ENCODE peak calls at places on chromosomes 3 and 15, in four cellular contexts. One of them, this sample, is unnamed.

GRCh38 chr3:59978979-59979378 is 929.2 kb upstream of the CFAP20DC start:
- DNase-seq in K562: no peak
- DNase-seq in HL-60: no peak
- DNase-seq in GM12878: peak; percentile 47
- DNase-seq in this sample: no peak

GRCh38 chr3:29764059-29764458 is 483.2 kb downstream of the RBMS3 start:
- DNase-seq in K562: no peak
- DNase-seq in HL-60: no peak
- DNase-seq in GM12878: no peak
- DNase-seq in this sample: no peak

GRCh38 chr15:89112341-89112971 is 24.2 kb downstream of the ABHD2 start:
- DNase-seq in K562: no peak
- DNase-seq in HL-60: no peak
- DNase-seq in GM12878: peak; percentile 38
- DNase-seq in this sample: no peak

GRCh38 chr15:63860161-63860954 is 26.6 kb upstream of the HERC1 start:
- DNase-seq in K562: peak; percentile 50
- DNase-seq in HL-60: no peak
- DNase-seq in GM12878: no peak
- DNase-seq in this sample: no peak

GRCh38 chr15:76987896-76988860 is 6.7 kb upstream of the PSTPIP1 start:
- DNase-seq in K562: peak; percentile 52
- DNase-seq in HL-60: peak; percentile 91
- DNase-seq in GM12878: peak; percentile 90
- DNase-seq in this sample: peak; percentile 68

GRCh38 chr15:34582461-34583357 is 742 bp downstream of the GOLGA8B start:
- DNase-seq in K562: peak; percentile 65
- DNase-seq in HL-60: peak; percentile 38
- DNase-seq in GM12878: no peak
- DNase-seq in this sample: peak; percentile 52

GRCh38 chr3:63791974-63792373 is 27.1 kb upstream of the C3orf49 start:
- DNase-seq in K562: no peak
- DNase-seq in HL-60: peak; percentile 32
- DNase-seq in GM12878: no peak
- DNase-seq in this sample: no peak

GRCh38 chr3:133832802-133833144 is 27.2 kb downstream of the SRPRB start:
- DNase-seq in K562: no peak
- DNase-seq in HL-60: no peak
- DNase-seq in GM12878: no peak
- DNase-seq in this sample: no peak

GRCh38 chr3:177346878-177347277 is 149.6 kb upstream of the TBL1XR1 start:
- DNase-seq in K562: no peak
- DNase-seq in HL-60: no peak
- DNase-seq in GM12878: no peak
- DNase-seq in this sample: no peak

GRCh38 chr3:61199843-61200242 is 51.4 kb downstream of the FHIT start:
- DNase-seq in K562: no peak
- DNase-seq in HL-60: no peak
- DNase-seq in GM12878: no peak
- DNase-seq in this sample: no peak

GRCh38 chr3:152382312-152383135 is 113.8 kb downstream of the MBNL1 start:
- DNase-seq in K562: no peak
- DNase-seq in HL-60: no peak
- DNase-seq in GM12878: no peak
- DNase-seq in this sample: no peak

GRCh38 chr3:126537730-126538281 is 13.9 kb downstream of the CHST13 start:
- DNase-seq in K562: no peak
- DNase-seq in HL-60: no peak
- DNase-seq in GM12878: no peak
- DNase-seq in this sample: no peak

GRCh38 chr3:162586591-162586990 is 1090.0 kb downstream of the OTOL1 start:
- DNase-seq in K562: no peak
- DNase-seq in HL-60: no peak
- DNase-seq in GM12878: no peak
- DNase-seq in this sample: no peak

GRCh38 chr3:55592572-55592971 is 105.5 kb upstream of the WNT5A start:
- DNase-seq in K562: no peak
- DNase-seq in HL-60: no peak
- DNase-seq in GM12878: no peak
- DNase-seq in this sample: no peak

GRCh38 chr3:177705976-177706866 is 508.9 kb upstream of the TBL1XR1 start:
- DNase-seq in K562: no peak
- DNase-seq in HL-60: no peak
- DNase-seq in GM12878: no peak
- DNase-seq in this sample: no peak

GRCh38 chr3:160280836-160281235 is 55.6 kb downstream of the C3orf80 start:
- DNase-seq in K562: no peak
- DNase-seq in HL-60: no peak
- DNase-seq in GM12878: no peak
- DNase-seq in this sample: no peak

GRCh38 chr15:101000271-101000681 is 81.1 kb downstream of the LRRK1 start:
- DNase-seq in K562: no peak
- DNase-seq in HL-60: no peak
- DNase-seq in GM12878: no peak
- DNase-seq in this sample: no peak

GRCh38 chr3:37990527-37990926 is at the start of gene VILL:
- DNase-seq in K562: no peak
- DNase-seq in HL-60: no peak
- DNase-seq in GM12878: no peak
- DNase-seq in this sample: no peak

GRCh38 chr3:24496529-24497482 is 2.2 kb upstream of the THRB start:
- DNase-seq in K562: peak; percentile 84
- DNase-seq in HL-60: no peak
- DNase-seq in GM12878: no peak
- DNase-seq in this sample: no peak

GRCh38 chr3:46504780-46505179 is 7.0 kb downstream of the RTP3 start:
- DNase-seq in K562: no peak
- DNase-seq in HL-60: no peak
- DNase-seq in GM12878: peak; percentile 28
- DNase-seq in this sample: no peak

GRCh38 chr15:57122080-57122845 is 203.8 kb downstream of the TCF12 start:
- DNase-seq in K562: no peak
- DNase-seq in HL-60: no peak
- DNase-seq in GM12878: no peak
- DNase-seq in this sample: no peak

GRCh38 chr3:129195731-129196256 is 12.1 kb upstream of the CNBP start:
- DNase-seq in K562: peak; percentile 52
- DNase-seq in HL-60: no peak
- DNase-seq in GM12878: no peak
- DNase-seq in this sample: no peak

GRCh38 chr3:119357190-119357589 is 63.0 kb downstream of the ARHGAP31 start:
- DNase-seq in K562: no peak
- DNase-seq in HL-60: no peak
- DNase-seq in GM12878: no peak
- DNase-seq in this sample: no peak

GRCh38 chr3:17810759-17811158 is 68.3 kb upstream of the TBC1D5 start:
- DNase-seq in K562: peak; percentile 24
- DNase-seq in HL-60: no peak
- DNase-seq in GM12878: no peak
- DNase-seq in this sample: no peak

GRCh38 chr15:76059320-76060097 is at the start of gene TMEM266:
- DNase-seq in K562: peak; percentile 73
- DNase-seq in HL-60: peak; percentile 22
- DNase-seq in GM12878: no peak
- DNase-seq in this sample: peak; percentile 67

GRCh38 chr3:181726351-181727121 is 14.8 kb downstream of the SOX2 start:
- DNase-seq in K562: no peak
- DNase-seq in HL-60: no peak
- DNase-seq in GM12878: no peak
- DNase-seq in this sample: no peak

GRCh38 chr3:53155763-53156162 is 5.2 kb upstream of the PRKCD start:
- DNase-seq in K562: no peak
- DNase-seq in HL-60: no peak
- DNase-seq in GM12878: no peak
- DNase-seq in this sample: no peak

GRCh38 chr3:143502101-143502500 is 346.2 kb downstream of the SLC9A9 start:
- DNase-seq in K562: no peak
- DNase-seq in HL-60: no peak
- DNase-seq in GM12878: no peak
- DNase-seq in this sample: no peak

GRCh38 chr3:114336857-114337256 is 43.0 kb downstream of the TIGIT start:
- DNase-seq in K562: no peak
- DNase-seq in HL-60: no peak
- DNase-seq in GM12878: no peak
- DNase-seq in this sample: no peak

GRCh38 chr15:101043011-101043410 is 123.9 kb downstream of the LRRK1 start:
- DNase-seq in K562: no peak
- DNase-seq in HL-60: no peak
- DNase-seq in GM12878: no peak
- DNase-seq in this sample: no peak

GRCh38 chr3:167406876-167407492 is 26.9 kb upstream of the ZBBX start:
- DNase-seq in K562: peak; percentile 3
- DNase-seq in HL-60: peak; percentile 16
- DNase-seq in GM12878: no peak
- DNase-seq in this sample: no peak

GRCh38 chr15:98616397-98616796 is 31.9 kb upstream of the IGF1R start:
- DNase-seq in K562: no peak
- DNase-seq in HL-60: no peak
- DNase-seq in GM12878: no peak
- DNase-seq in this sample: no peak

GRCh38 chr3:123335007-123335670 is 113.8 kb downstream of the ADCY5 start:
- DNase-seq in K562: no peak
- DNase-seq in HL-60: no peak
- DNase-seq in GM12878: peak; percentile 7
- DNase-seq in this sample: no peak

GRCh38 chr3:124791142-124791541 is 60.9 kb downstream of the UMPS start:
- DNase-seq in K562: no peak
- DNase-seq in HL-60: no peak
- DNase-seq in GM12878: no peak
- DNase-seq in this sample: no peak

GRCh38 chr15:66748320-66748779 is 46.3 kb downstream of the SMAD6 start:
- DNase-seq in K562: no peak
- DNase-seq in HL-60: no peak
- DNase-seq in GM12878: no peak
- DNase-seq in this sample: no peak

DNA sequence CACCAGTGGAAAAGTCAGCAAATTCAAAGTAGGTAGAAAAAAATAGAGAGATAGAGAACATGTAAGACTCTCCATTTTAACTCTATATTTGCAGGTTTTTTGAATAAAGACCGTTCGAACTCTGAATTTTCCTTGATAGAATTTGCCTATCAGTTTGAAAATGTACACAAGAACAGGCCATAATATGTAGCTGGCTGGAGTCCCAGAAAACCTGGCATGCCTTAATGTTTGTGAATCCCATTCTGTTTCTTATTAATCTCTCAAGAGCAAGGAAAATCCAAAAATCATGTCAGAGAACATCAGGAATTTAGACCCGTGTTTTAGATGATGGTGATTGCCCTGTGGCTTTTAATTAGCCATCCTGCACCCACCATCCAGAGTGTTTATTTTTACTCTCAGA is 7.2 kb upstream of the CFAP161 start:
- DNase-seq in K562: no peak
- DNase-seq in HL-60: no peak
- DNase-seq in GM12878: no peak
- DNase-seq in this sample: no peak
- TF ChIP-seq SPI1 in K562: no peak
- TF ChIP-seq SPI1 in HL-60: no peak
- TF ChIP-seq SPI1 in GM12878: no peak
- TF ChIP-seq SPI1 in this sample: no peak

GRCh38 chr3:73364517-73364916 is 260.2 kb downstream of the PDZRN3 start:
- DNase-seq in K562: no peak
- DNase-seq in HL-60: no peak
- DNase-seq in GM12878: no peak
- DNase-seq in this sample: no peak

GRCh38 chr3:73363093-73363492 is 261.6 kb downstream of the PDZRN3 start:
- DNase-seq in K562: no peak
- DNase-seq in HL-60: no peak
- DNase-seq in GM12878: no peak
- DNase-seq in this sample: no peak

GRCh38 chr3:73361591-73361990 is 263.1 kb downstream of the PDZRN3 start:
- DNase-seq in K562: no peak
- DNase-seq in HL-60: no peak
- DNase-seq in GM12878: no peak
- DNase-seq in this sample: no peak

DNA sequence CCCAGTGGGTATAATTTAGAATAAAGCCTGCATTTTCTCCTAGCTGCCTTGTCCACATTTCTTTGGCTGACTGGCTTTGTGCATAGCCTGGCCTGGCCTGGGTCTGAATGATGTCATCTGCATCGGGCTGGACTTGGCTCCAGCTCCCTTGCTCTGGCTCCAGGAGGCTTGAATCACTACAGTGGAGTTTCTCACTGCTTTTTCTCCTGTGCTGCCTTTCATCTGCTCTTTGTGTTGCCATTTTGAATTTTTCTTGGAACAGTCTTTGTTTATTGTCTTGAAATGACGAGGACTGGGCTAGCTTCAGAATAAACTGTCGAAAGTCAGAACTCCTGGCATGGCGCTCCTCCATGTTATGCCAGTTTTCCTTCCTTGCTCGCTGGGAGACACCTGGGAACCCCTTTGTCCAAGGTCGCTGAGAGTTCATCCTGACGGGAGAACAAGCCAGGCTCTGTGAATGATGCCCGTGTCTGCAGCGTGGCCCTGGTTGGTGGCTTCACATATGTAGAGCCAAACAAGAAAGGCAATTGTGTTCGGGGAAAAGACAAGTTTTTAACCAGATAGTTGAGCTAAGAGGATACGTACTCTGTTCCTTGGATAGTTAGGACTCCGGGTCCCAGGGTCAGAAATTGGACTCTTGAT is 258.9 kb downstream of the PDZRN3 start:
- DNase-seq in K562: no peak
- DNase-seq in HL-60: no peak
- DNase-seq in GM12878: no peak
- DNase-seq in this sample: no peak
- TF ChIP-seq SPI1 in K562: no peak
- TF ChIP-seq SPI1 in HL-60: no peak
- TF ChIP-seq SPI1 in GM12878: no peak
- TF ChIP-seq SPI1 in this sample: no peak

GRCh38 chr15:29032776-29033175 is 147.0 kb downstream of the APBA2 start:
- DNase-seq in K562: no peak
- DNase-seq in HL-60: no peak
- DNase-seq in GM12878: no peak
- DNase-seq in this sample: no peak
- TF ChIP-seq SPI1 in K562: no peak
- TF ChIP-seq SPI1 in HL-60: no peak
- TF ChIP-seq SPI1 in GM12878: no peak
- TF ChIP-seq SPI1 in this sample: no peak

GRCh38 chr15:39887832-39888231 is 32.2 kb downstream of the GPR176 start:
- DNase-seq in K562: no peak
- DNase-seq in HL-60: no peak
- DNase-seq in GM12878: no peak
- DNase-seq in this sample: no peak
- TF ChIP-seq SPI1 in K562: no peak
- TF ChIP-seq SPI1 in HL-60: no peak
- TF ChIP-seq SPI1 in GM12878: no peak
- TF ChIP-seq SPI1 in this sample: no peak

DNA sequence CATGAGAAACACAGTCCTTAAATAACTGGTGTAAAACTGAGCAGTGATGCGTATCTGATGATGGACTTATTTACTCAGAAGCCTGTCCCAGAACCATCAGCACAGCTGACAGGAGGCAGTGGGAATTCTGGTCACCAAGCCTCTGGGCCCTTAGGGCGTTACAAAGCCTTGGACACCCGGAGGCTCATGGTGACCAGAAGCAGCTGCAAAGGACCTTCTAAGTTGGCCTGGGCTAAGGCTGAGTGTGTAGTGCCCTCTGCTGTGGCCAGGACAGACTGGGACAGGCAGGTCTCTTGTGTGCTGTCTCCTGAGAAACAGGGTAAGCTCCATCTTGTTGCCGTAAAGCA is 168.9 kb downstream of the ATP10A start:
- DNase-seq in K562: no peak
- DNase-seq in HL-60: no peak
- DNase-seq in GM12878: no peak
- DNase-seq in this sample: no peak
- TF ChIP-seq SPI1 in K562: no peak
- TF ChIP-seq SPI1 in HL-60: no peak
- TF ChIP-seq SPI1 in GM12878: no peak
- TF ChIP-seq SPI1 in this sample: no peak

This sample was measured in GM12891.